ENCODE peak calls at places on chromosomes 13 and 19, in four cellular contexts. Z, W, J and C are unnamed samples. For H3K4me1, the result is how much of the 10 kb centered on the place peaks cover.

GRCh38 chr13:112545866-112546265 is 42.1 kb downstream of the TUBGCP3 start:
- DNase-seq in Z (no peak), W (no peak), J (no peak), C (no peak)

GRCh38 chr13:51844862-51845573 is at the start of gene TMEM272:
- DNase-seq in Z (peak), W (peak), J (no peak), C (no peak)

GRCh38 chr13:95704510-95704909 is 27.6 kb downstream of the DNAJC3 start:
- DNase-seq in Z (no peak), W (no peak), J (no peak), C (no peak)

GRCh38 chr13:113064534-113065405 is 40.8 kb upstream of the F7 start:
- DNase-seq in Z (no peak), W (no peak), J (no peak), C (no peak)

GRCh38 chr13:44972956-44973581 is 16.2 kb downstream of the NUFIP1 start:
- DNase-seq in Z (no peak), W (no peak), J (no peak), C (no peak)

GRCh38 chr13:94192576-94192975 is 286.9 kb downstream of the DCT start:
- DNase-seq in Z (no peak), W (peak), J (no peak), C (no peak)

GRCh38 chr13:21675095-21676007 is 4.5 kb downstream of the FGF9 start:
- DNase-seq in Z (peak), W (peak), J (no peak), C (no peak)

GRCh38 chr19:44689290-44690130 is 9.4 kb upstream of the CEACAM16 start:
- DNase-seq in Z (peak), W (peak), J (peak), C (no peak)

GRCh38 chr13:23723463-23723862 is 153.3 kb downstream of the TNFRSF19 start:
- DNase-seq in Z (no peak), W (no peak), J (no peak), C (no peak)

GRCh38 chr13:98014766-98015165 is 61.3 kb downstream of the IPO5 start:
- DNase-seq in Z (no peak), W (no peak), J (no peak), C (no peak)

GRCh38 chr19:18667531-18668251 is 15.8 kb upstream of the CRTC1 start:
- DNase-seq in Z (no peak), W (no peak), J (no peak), C (no peak)

GRCh38 chr19:39971380-39971841 is 446 bp downstream of the PSMC4 start:
- DNase-seq in Z (no peak), W (no peak), J (no peak), C (no peak)

GRCh38 chr13:102584423-102584822 is 12.4 kb upstream of the TPP2 start:
- DNase-seq in Z (no peak), W (no peak), J (no peak), C (no peak)

GRCh38 chr13:71285700-71286099 is 581.3 kb downstream of the DACH1 start:
- DNase-seq in Z (no peak), W (no peak), J (no peak), C (no peak)

GRCh38 chr19:55099557-55100506 is 17.6 kb downstream of the PPP1R12C start:
- DNase-seq in Z (no peak), W (peak), J (no peak), C (no peak)

GRCh38 chr19:19552811-19553210 is 14.7 kb downstream of the CILP2 start:
- DNase-seq in Z (no peak), W (no peak), J (no peak), C (no peak)

GRCh38 chr13:93967286-93967685 is 512.2 kb downstream of the DCT start:
- DNase-seq in Z (no peak), W (no peak), J (no peak), C (no peak)

GRCh38 chr13:24668955-24669354 is 11.3 kb upstream of the ATP12A start:
- DNase-seq in Z (no peak), W (no peak), J (no peak), C (no peak)

GRCh38 chr19:9115307-9115813 is at the start of gene OR7G1:
- DNase-seq in Z (no peak), W (no peak), J (no peak), C (no peak)

GRCh38 chr19:16327501-16327900 is 2.9 kb downstream of the KLF2 start:
- DNase-seq in Z (no peak), W (no peak), J (no peak), C (no peak)

GRCh38 chr13:19860884-19861655 is 2.4 kb downstream of the ZMYM5 start:
- DNase-seq in Z (no peak), W (no peak), J (no peak), C (peak)

GRCh38 chr19:3366761-3367571 is 583 bp downstream of the NFIC start:
- DNase-seq in Z (peak), W (peak), J (no peak), C (no peak)

GRCh38 chr19:36139473-36140288 is at the start of gene CAPNS1:
- DNase-seq in Z (peak), W (peak), J (peak), C (peak)
- TF ChIP-seq CTCF in Z (no peak), W (peak), J (no peak), C (peak)

GRCh38 chr13:114203536-114203935 is 24.5 kb downstream of the CFAP97D2 start:
- DNase-seq in Z (no peak), W (no peak), J (no peak), C (no peak)
- H3K4me3 ChIP-seq in Z (no peak), W (no peak), J (no peak), C (no peak)

DNA sequence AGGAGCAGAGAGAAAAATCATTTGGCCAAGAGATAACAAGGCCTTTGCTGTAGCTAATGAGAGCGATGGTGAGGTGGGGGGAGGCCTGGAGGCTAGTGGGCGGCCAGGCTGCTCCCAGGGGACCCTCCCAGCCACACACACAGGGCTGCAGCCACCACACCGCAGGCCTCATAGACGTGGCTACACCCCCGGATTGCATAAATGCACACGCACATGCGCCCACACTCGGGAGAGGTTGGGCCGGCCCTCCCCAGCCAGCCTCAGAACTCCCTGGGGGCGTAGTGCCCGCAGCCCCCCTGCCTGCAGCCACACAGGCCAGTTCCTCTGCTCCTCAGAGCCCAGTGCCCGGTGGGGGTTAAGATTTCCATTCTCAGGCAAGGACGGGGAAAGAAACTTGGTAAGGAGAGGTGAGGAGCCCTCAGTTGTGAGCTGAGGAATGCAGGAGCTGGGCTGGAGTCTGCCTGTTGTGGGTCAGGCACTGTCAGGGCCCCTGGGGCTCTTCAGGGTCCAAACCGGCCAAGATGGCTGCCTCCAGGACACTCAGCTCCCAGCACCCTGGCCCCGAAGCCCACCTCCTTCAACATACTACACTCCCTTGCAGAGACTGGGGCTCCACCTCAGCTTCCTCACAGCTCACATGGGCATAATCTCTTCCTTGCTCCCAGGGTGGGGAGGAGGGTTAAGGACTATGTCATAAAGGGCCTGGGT is 8.0 kb downstream of the PTH2 start:
- DNase-seq in Z (no peak), W (no peak), J (no peak), C (no peak)
- H3K4me1 ChIP-seq in Z (under half), W (under half), J (under half), C (under half)

DNA sequence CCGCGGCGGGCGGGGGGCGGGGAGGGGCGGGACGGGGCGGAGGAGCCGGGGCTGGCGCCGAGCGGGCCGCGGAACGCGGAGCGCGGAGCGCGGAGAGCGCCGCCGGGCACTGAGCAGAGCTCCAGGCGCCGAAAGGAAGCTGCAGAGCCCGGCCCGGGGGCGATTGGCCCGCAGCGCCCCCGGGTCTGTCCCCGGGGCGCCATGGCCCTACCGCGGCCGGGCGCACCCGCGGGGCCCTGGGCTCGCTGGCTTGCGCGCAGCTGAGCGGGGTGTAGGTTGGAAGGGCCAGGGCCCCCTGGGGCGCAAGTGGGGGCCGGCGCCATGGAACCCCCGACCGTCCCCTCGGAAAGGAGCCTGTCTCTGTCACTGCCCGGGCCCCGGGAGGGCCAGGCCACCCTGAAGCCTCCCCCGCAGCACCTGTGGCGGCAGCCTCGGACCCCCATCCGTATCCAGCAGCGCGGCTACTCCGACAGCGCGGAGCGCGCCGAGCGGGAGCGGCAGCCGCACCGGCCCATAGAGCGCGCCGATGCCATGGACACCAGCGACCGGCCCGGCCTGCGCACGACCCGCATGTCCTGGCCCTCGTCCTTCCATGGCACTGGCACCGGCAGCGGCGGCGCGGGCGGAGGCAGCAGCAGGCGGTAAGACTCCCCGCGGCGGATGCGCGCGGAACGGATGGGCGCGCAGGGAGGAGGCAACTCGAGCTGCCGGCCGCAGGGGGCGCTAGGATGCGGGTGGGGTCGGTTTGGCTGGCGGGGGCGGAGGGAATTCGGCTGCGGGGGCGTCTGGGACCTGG is at the start of gene PDE4A:
- DNase-seq in Z (no peak), W (no peak), J (no peak), C (no peak)
- TF ChIP-seq CTCF in Z (peak), W (peak), J (no peak), C (no peak)

DNA sequence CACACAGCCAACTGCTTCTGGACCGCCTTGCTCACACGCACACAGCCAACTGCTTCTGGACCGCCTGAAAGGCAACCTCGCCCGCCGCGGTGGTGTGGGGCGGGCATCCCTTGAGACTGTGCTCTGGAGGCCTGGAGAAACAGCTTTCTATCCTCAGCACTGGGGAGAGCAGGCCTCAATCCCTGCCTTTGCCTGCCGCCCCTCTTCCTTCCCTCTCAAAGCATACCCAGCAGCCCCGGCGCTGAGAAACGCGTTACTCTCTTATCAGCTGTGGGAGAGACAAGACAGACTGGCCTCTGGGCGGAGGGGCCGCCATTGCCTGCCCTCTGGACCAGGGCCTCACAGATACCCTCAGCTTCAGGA is 2.9 kb downstream of the LIPE start:
- DNase-seq in Z (peak), W (no peak), J (no peak), C (peak)
- H3K4me3 ChIP-seq in Z (peak), W (peak), J (peak), C (no peak)

DNA sequence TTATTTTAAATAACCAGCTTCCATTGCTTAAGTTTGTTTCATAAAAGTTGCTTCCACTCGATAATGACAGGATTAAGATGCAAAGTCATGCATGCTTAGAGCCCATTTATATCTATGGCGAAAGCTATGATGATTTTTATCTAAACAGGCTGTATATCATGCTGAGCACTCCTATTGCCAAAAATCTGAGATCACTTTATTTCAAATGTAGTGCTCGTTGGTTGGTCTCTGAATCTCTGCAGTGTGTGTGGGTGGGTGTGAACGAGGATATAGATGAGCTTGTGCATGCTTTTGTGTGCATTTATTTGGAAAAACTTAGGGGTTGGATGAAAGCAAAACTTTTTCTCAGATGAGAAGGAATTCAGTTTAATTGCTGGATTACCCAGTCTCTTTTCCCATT is 27.0 kb upstream of the ARGLU1 start:
- DNase-seq in Z (no peak), W (no peak), J (no peak), C (no peak)
- H3K4me1 ChIP-seq in Z (under half), W (under half), J (under half), C (under half)